ENCODE peak calls at places on chromosomes 7 and 10, in nine cellular contexts. X, Y, D, K, C, B, P, E and W are unnamed samples.

GRCh38 chr10:6473901-6474370 is 106.1 kb downstream of the PRKCQ start:
- DNase-seq in X (no peak), Y (no peak), D (no peak), K (no peak), C (no peak), B (peak; percentile 5), P (peak; percentile 6), E (no peak), W (no peak)

GRCh38 chr7:141158562-141158961 is 84.7 kb downstream of the TMEM178B start:
- DNase-seq in X (no peak), Y (peak; percentile 93), D (peak; percentile 25), K (peak; percentile 20), C (peak; percentile 43), B (peak; percentile 99), P (peak; percentile 69), E (no peak), W (peak; percentile 84)

GRCh38 chr7:11474902-11475585 is 357.0 kb downstream of the THSD7A start:
- DNase-seq in X (no peak), Y (no peak), D (no peak), K (no peak), C (peak; percentile 18), B (no peak), P (no peak), E (no peak), W (no peak)

GRCh38 chr7:113197274-113197673 is 78.9 kb upstream of the SMIM30 start:
- DNase-seq in X (no peak), Y (peak; percentile 78), D (no peak), K (no peak), C (no peak), B (peak; percentile 80), P (peak; percentile 57), E (no peak), W (peak; percentile 37)

GRCh38 chr10:101046332-101047238 is 15.2 kb upstream of the KAZALD1 start:
- DNase-seq in X (no peak), Y (peak; percentile 18), D (no peak), K (no peak), C (no peak), B (no peak), P (no peak), E (no peak), W (no peak)

GRCh38 chr10:23417254-23417653 is 21.6 kb upstream of the OTUD1 start:
- DNase-seq in X (no peak), Y (no peak), D (no peak), K (no peak), C (no peak), B (no peak), P (peak; percentile 32), E (no peak), W (no peak)

GRCh38 chr7:96548664-96549063 is 161.0 kb downstream of the SEM1 start:
- DNase-seq in X (no peak), Y (no peak), D (no peak), K (peak; percentile 84), C (no peak), B (no peak), P (peak; percentile 80), E (no peak), W (no peak)

GRCh38 chr7:102319671-102320070 is 33.0 kb downstream of the SH2B2 start:
- DNase-seq in X (no peak), Y (no peak), D (no peak), K (no peak), C (no peak), B (no peak), P (no peak), E (no peak), W (no peak)

GRCh38 chr10:70503776-70504175 is 25.2 kb downstream of the PALD1 start:
- DNase-seq in X (no peak), Y (no peak), D (no peak), K (no peak), C (no peak), B (no peak), P (no peak), E (no peak), W (no peak)

GRCh38 chr10:77566228-77566627 is 71.4 kb downstream of the KCNMA1 start:
- DNase-seq in X (no peak), Y (no peak), D (no peak), K (no peak), C (no peak), B (no peak), P (no peak), E (no peak), W (no peak)

GRCh38 chr7:98879198-98879988 is 1.1 kb downstream of the TRRAP start:
- DNase-seq in X (no peak), Y (peak; percentile 46), D (no peak), K (peak; percentile 37), C (peak; percentile 66), B (no peak), P (peak; percentile 45), E (peak; percentile 17), W (no peak)

GRCh38 chr10:4586756-4587155 is 239.3 kb upstream of the AKR1E2 start:
- DNase-seq in X (no peak), Y (no peak), D (no peak), K (no peak), C (no peak), B (peak; percentile 24), P (no peak), E (no peak), W (peak; percentile 36)

GRCh38 chr10:48620719-48621118 is 15.8 kb upstream of the ARHGAP22 start:
- DNase-seq in X (no peak), Y (no peak), D (no peak), K (no peak), C (no peak), B (no peak), P (no peak), E (no peak), W (no peak)

GRCh38 chr10:112261281-112261822 is 21.8 kb upstream of the TECTB start:
- DNase-seq in X (peak; percentile 75), Y (peak; percentile 67), D (no peak), K (no peak), C (no peak), B (no peak), P (no peak), E (no peak), W (peak; percentile 58)

GRCh38 chr10:1629326-1630036 is 107.8 kb downstream of the ADARB2 start:
- DNase-seq in X (no peak), Y (no peak), D (no peak), K (no peak), C (no peak), B (no peak), P (no peak), E (no peak), W (no peak)

GRCh38 chr7:100493476-100494264 is 9.9 kb downstream of the NYAP1 start:
- DNase-seq in X (no peak), Y (no peak), D (peak; percentile 23), K (peak; percentile 33), C (peak; percentile 53), B (peak; percentile 24), P (no peak), E (peak; percentile 40), W (no peak)

DNA sequence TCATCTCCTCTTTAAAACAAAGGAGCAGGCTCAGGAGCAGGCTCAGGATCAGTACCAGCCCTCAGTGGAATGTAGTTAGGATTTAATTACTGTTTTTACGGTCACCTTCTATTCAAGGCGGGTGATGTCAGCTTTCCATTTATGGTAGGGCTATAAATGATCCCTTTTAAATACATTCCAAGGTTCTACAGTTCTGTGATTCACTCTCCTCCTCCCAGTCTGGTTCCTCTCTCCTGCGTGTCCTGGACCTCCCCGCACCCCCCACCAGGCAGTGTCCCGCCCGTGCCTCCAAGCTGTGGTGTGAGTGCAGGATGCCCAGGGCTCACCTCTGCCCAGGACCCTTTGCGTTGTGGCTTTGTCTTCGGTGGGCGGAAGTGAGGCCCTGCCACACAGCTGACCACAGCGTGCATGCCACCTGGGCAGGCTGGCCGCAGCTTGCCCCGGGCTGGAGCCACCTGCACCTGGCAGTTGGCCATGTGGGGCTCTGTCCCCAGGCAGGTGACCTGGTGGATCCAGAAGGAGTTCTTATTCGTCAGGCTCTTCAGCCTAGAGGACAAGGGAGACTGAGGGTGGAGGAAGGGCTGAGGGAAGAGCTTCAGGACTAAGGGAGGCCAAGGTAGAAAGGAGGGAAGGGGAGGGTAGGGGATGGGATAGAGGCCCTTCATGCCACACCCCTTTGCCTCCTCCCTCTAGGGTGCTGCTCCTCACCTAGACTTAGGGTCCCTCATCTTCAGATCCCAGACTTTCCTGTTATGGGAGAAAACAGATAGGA is 9.1 kb downstream of the LOXL4 start:
- DNase-seq in X (no peak), Y (peak; percentile 57), D (no peak), K (peak; percentile 83), C (no peak), B (no peak), P (no peak), E (no peak), W (no peak)
- TF ChIP-seq CTCF in X (no peak), Y (no peak), D (no peak), K (no peak), C (no peak), B (no peak), P (no peak), E (no peak), W (no peak)

GRCh38 chr10:91880310-91880709 is 29.0 kb downstream of the FGFBP3 start:
- DNase-seq in X (peak; percentile 59), Y (peak; percentile 11), D (no peak), K (peak; percentile 53), C (no peak), B (no peak), P (peak; percentile 81), E (no peak), W (no peak)
- TF ChIP-seq CTCF in X (no peak), Y (no peak), D (no peak), K (no peak), C (no peak), B (no peak), P (peak; percentile 40), E (no peak), W (no peak)

GRCh38 chr10:28300027-28300426 is 2.8 kb downstream of the MPP7 start:
- DNase-seq in X (no peak), Y (no peak), D (no peak), K (no peak), C (peak; percentile 20), B (no peak), P (peak; percentile 12), E (no peak), W (no peak)
- TF ChIP-seq CTCF in X (peak; percentile 39), Y (peak; percentile 44), D (peak; percentile 5), K (no peak), C (no peak), B (peak; percentile 30), P (peak; percentile 24), E (no peak), W (no peak)

DNA sequence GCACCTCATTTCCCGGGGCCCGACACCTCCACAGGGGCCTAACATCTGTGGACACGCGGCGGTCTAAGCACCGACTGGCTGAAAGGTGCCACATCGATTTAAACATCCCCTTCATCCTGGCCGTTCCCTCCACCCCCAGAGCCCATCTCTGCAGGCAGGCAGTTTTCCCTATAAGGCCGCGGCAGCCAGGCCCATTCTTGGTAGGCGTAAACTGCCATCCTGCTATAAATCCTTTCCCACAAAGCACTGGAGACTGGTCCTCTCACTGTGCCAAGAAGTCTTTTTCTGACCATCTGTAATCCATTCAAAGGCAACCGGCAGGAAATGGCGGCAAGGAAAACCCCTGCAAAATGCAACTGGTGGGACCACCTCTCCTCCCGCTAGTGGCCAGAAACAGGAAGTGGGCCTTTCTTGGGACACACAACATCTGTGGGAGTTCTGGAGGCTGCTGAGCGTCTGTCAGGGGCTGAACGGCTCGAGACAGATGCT is 22.4 kb downstream of the ATXN7L1 start:
- DNase-seq in X (no peak), Y (no peak), D (no peak), K (no peak), C (no peak), B (peak; percentile 22), P (no peak), E (no peak), W (no peak)
- TF ChIP-seq CTCF in X (no peak), Y (peak; percentile 25), D (no peak), K (no peak), C (no peak), B (peak; percentile 29), P (no peak), E (no peak), W (peak; percentile 12)